ENCODE peak calls at places on chromosomes 11 and 22, in six cellular contexts. A is stimulated activated CD4-positive, alpha-beta T cell treated with anti-CD3 and anti-CD28 coated beads, Interleukin-15, amount 100 ng/mL, for 1 hour; J is activated CD4-positive, alpha-beta T cell treated with anti-CD3 and anti-CD28 coated beads for 24 hours; Z is A673; U is dorsolateral prefrontal cortex; M is left ventricle myocardium superior. V is an unnamed sample.

GRCh38 chr11:77208535-77208934 is 80.5 kb downstream of the MYO7A start:
- DNase-seq in A (no peak), J (no peak), Z (no peak), U (no peak), M (no peak), V (no peak)

GRCh38 chr11:68441466-68442230 is 18.9 kb upstream of the PPP6R3 start:
- DNase-seq in A (no peak), J (no peak), Z (peak), U (no peak), M (no peak), V (no peak)

GRCh38 chr11:66204412-66204811 is 64.0 kb upstream of the RAB1B start:
- DNase-seq in A (no peak), J (no peak), Z (no peak), U (no peak), M (no peak), V (no peak)

GRCh38 chr11:6719588-6719987 is 36.4 kb upstream of the MRPL17 start:
- DNase-seq in A (no peak), J (no peak), Z (no peak), U (no peak), M (no peak), V (no peak)

GRCh38 chr22:21030032-21030431 is 2.3 kb downstream of the SLC7A4 start:
- DNase-seq in A (no peak), J (no peak), Z (no peak), U (no peak), M (no peak), V (no peak)

GRCh38 chr11:35584321-35584720 is 33.9 kb upstream of the FJX1 start:
- DNase-seq in A (no peak), J (no peak), Z (no peak), U (no peak), M (no peak), V (peak)

GRCh38 chr11:123034587-123034986 is 27.3 kb downstream of the HSPA8 start:
- DNase-seq in A (no peak), J (no peak), Z (no peak), U (no peak), M (no peak), V (no peak)

GRCh38 chr11:36149538-36150242 is 139.5 kb downstream of the COMMD9 start:
- DNase-seq in A (peak), J (peak), Z (peak), U (no peak), M (no peak), V (peak)

GRCh38 chr11:1645357-1645821 is 15.8 kb downstream of the KRTAP5-5 start:
- DNase-seq in A (no peak), J (no peak), Z (no peak), U (no peak), M (no peak), V (no peak)

GRCh38 chr11:123227763-123228488 is 32.9 kb upstream of the CLMP start:
- DNase-seq in A (no peak), J (no peak), Z (no peak), U (no peak), M (no peak), V (no peak)

GRCh38 chr11:115895594-115895993 is 391.4 kb upstream of the CADM1 start:
- DNase-seq in A (no peak), J (no peak), Z (no peak), U (no peak), M (no peak), V (no peak)

GRCh38 chr22:46758098-46758497 is 4.4 kb upstream of the TBC1D22A start:
- DNase-seq in A (no peak), J (no peak), Z (no peak), U (no peak), M (peak), V (no peak)

GRCh38 chr11:68276864-68277263 is 5.1 kb upstream of the C11orf24 start:
- DNase-seq in A (no peak), J (no peak), Z (no peak), U (no peak), M (no peak), V (no peak)

GRCh38 chr22:26986051-26986881 is 328.9 kb downstream of the MIAT start:
- DNase-seq in A (no peak), J (no peak), Z (peak), U (no peak), M (no peak), V (no peak)

GRCh38 chr11:109267293-109268095 is 154.5 kb upstream of the C11orf87 start:
- DNase-seq in A (no peak), J (no peak), Z (no peak), U (no peak), M (no peak), V (no peak)

GRCh38 chr11:22807855-22808558 is 21.6 kb downstream of the SVIP start:
- DNase-seq in A (no peak), J (no peak), Z (peak), U (no peak), M (no peak), V (no peak)

GRCh38 chr11:71115770-71116434 is 136.5 kb downstream of the SHANK2 start:
- DNase-seq in A (no peak), J (no peak), Z (no peak), U (no peak), M (no peak), V (no peak)

GRCh38 chr11:128549256-128549944 is 38.0 kb downstream of the ETS1 start:
- DNase-seq in A (no peak), J (no peak), Z (no peak), U (no peak), M (peak), V (no peak)

GRCh38 chr11:74255741-74256369 is 55.6 kb downstream of the P4HA3 start:
- DNase-seq in A (peak), J (peak), Z (peak), U (no peak), M (peak), V (peak)

GRCh38 chr22:33051960-33052839 is 6.0 kb downstream of the SYN3 start:
- DNase-seq in A (no peak), J (no peak), Z (no peak), U (no peak), M (no peak), V (no peak)

GRCh38 chr11:132973686-132974085 is 558.6 kb downstream of the OPCML start:
- DNase-seq in A (no peak), J (no peak), Z (no peak), U (no peak), M (no peak), V (no peak)

GRCh38 chr22:24319451-24319850 is 48.8 kb downstream of the SPECC1L start:
- DNase-seq in A (no peak), J (no peak), Z (no peak), U (no peak), M (no peak), V (no peak)

GRCh38 chr22:48889887-48890692 is 937.6 kb downstream of the BRD1 start:
- DNase-seq in A (no peak), J (no peak), Z (no peak), U (peak), M (no peak), V (no peak)

GRCh38 chr11:117822031-117822521 is 2.5 kb downstream of the FXYD2 start:
- DNase-seq in A (peak), J (peak), Z (peak), U (no peak), M (peak), V (peak)

GRCh38 chr11:64095286-64095825 is 59.6 kb downstream of the FLRT1 start:
- DNase-seq in A (no peak), J (no peak), Z (no peak), U (no peak), M (no peak), V (no peak)

GRCh38 chr22:44892803-44893730 is 116.7 kb downstream of the PHF21B start:
- DNase-seq in A (no peak), J (no peak), Z (no peak), U (no peak), M (no peak), V (no peak)

GRCh38 chr22:43338766-43339345 is 4.3 kb downstream of the SCUBE1 start:
- DNase-seq in A (no peak), J (no peak), Z (no peak), U (no peak), M (no peak), V (no peak)

GRCh38 chr11:124886476-124886875 is 11.2 kb downstream of the ROBO4 start:
- DNase-seq in A (no peak), J (no peak), Z (no peak), U (no peak), M (peak), V (no peak)

GRCh38 chr11:120400564-120401364 is 64.6 kb downstream of the ARHGEF12 start:
- DNase-seq in A (no peak), J (no peak), Z (peak), U (no peak), M (no peak), V (peak)

GRCh38 chr22:22023581-22024137 is 41.1 kb upstream of the TOP3B start:
- DNase-seq in A (no peak), J (no peak), Z (no peak), U (no peak), M (no peak), V (no peak)

GRCh38 chr11:130189492-130190210 is 30.1 kb downstream of the ST14 start:
- DNase-seq in A (no peak), J (no peak), Z (no peak), U (no peak), M (no peak), V (no peak)

GRCh38 chr11:56045538-56045937 is 18.1 kb downstream of the OR5AS1 start:
- DNase-seq in A (no peak), J (no peak), Z (no peak), U (no peak), M (no peak), V (no peak)

GRCh38 chr22:27980424-27981148 is 61.5 kb upstream of the PITPNB start:
- DNase-seq in A (no peak), J (no peak), Z (no peak), U (no peak), M (no peak), V (no peak)

GRCh38 chr11:69356703-69357457 is 62.9 kb downstream of the MYEOV start:
- DNase-seq in A (no peak), J (no peak), Z (no peak), U (no peak), M (peak), V (no peak)

GRCh38 chr11:128552783-128553661 is 34.3 kb downstream of the ETS1 start:
- DNase-seq in A (no peak), J (no peak), Z (peak), U (no peak), M (no peak), V (peak)